ENCODE peak calls at places on chromosomes 2 and 18, in ten cellular contexts. B is uterus, M is epithelial cell of esophagus, T is HFFc6, W is RWPE2, N is fibroblast of the aortic adventitia, V is chondrocyte, Y is GM20000, A is thyroid gland, O is AG09309. U is an unnamed sample.

GRCh38 chr2:120445431-120446143 is 99.7 kb downstream of the INHBB start:
- DNase-seq in B (no peak), M (peak), T (no peak), W (no peak), N (no peak), V (no peak), Y (no peak), A (peak), O (no peak), U (no peak)

GRCh38 chr2:85768713-85769112 is 14.9 kb downstream of the ATOH8 start:
- DNase-seq in B (peak), M (no peak), T (no peak), W (no peak), N (peak), V (no peak), Y (no peak), A (peak), O (no peak), U (peak)

GRCh38 chr2:230934291-230935131 is 9.5 kb upstream of the GPR55 start:
- DNase-seq in B (no peak), M (no peak), T (no peak), W (no peak), N (no peak), V (no peak), Y (no peak), A (no peak), O (no peak), U (peak)

GRCh38 chr18:22346342-22346967 is 71.3 kb downstream of the CTAGE1 start:
- DNase-seq in B (peak), M (peak), T (peak), W (no peak), N (peak), V (no peak), Y (no peak), A (peak), O (no peak), U (no peak)

GRCh38 chr2:237617305-237617982 is 9.9 kb upstream of the LRRFIP1 start:
- DNase-seq in B (no peak), M (no peak), T (no peak), W (no peak), N (no peak), V (no peak), Y (no peak), A (no peak), O (no peak), U (no peak)

GRCh38 chr18:63202814-63203213 is 116.8 kb downstream of the BCL2 start:
- DNase-seq in B (no peak), M (no peak), T (no peak), W (no peak), N (no peak), V (no peak), Y (no peak), A (peak), O (no peak), U (no peak)

GRCh38 chr2:73386894-73387636 is 1.4 kb downstream of the ALMS1 start:
- DNase-seq in B (no peak), M (no peak), T (no peak), W (no peak), N (peak), V (no peak), Y (no peak), A (no peak), O (no peak), U (no peak)

GRCh38 chr2:50615296-50615695 is 416.6 kb downstream of the NRXN1 start:
- DNase-seq in B (no peak), M (no peak), T (no peak), W (no peak), N (no peak), V (no peak), Y (no peak), A (no peak), O (no peak), U (no peak)

GRCh38 chr2:23123686-23124085 is 261.3 kb upstream of the KLHL29 start:
- DNase-seq in B (no peak), M (no peak), T (no peak), W (no peak), N (no peak), V (no peak), Y (no peak), A (no peak), O (no peak), U (no peak)

GRCh38 chr2:211737282-211737681 is 801.3 kb downstream of the ERBB4 start:
- DNase-seq in B (no peak), M (peak), T (no peak), W (no peak), N (peak), V (no peak), Y (no peak), A (no peak), O (no peak), U (no peak)

GRCh38 chr2:24970483-24971299 is 1.1 kb downstream of the DNAJC27 start:
- DNase-seq in B (no peak), M (peak), T (peak), W (no peak), N (peak), V (no peak), Y (no peak), A (no peak), O (no peak), U (no peak)

GRCh38 chr2:219508933-219509779 is 5.1 kb upstream of the ASIC4 start:
- DNase-seq in B (no peak), M (no peak), T (no peak), W (no peak), N (no peak), V (no peak), Y (no peak), A (no peak), O (no peak), U (peak)

GRCh38 chr18:32688821-32689220 is 84.0 kb downstream of the KLHL14 start:
- DNase-seq in B (no peak), M (peak), T (no peak), W (no peak), N (no peak), V (no peak), Y (no peak), A (no peak), O (no peak), U (no peak)

GRCh38 chr18:46877329-46877987 is 39.8 kb downstream of the PIAS2 start:
- DNase-seq in B (no peak), M (peak), T (no peak), W (no peak), N (no peak), V (no peak), Y (no peak), A (no peak), O (no peak), U (peak)

GRCh38 chr2:95359035-95359434 is 43.5 kb upstream of the FAHD2A start:
- DNase-seq in B (no peak), M (peak), T (peak), W (no peak), N (peak), V (no peak), Y (no peak), A (no peak), O (peak), U (no peak)

GRCh38 chr2:69291004-69291650 is 95.9 kb downstream of the GFPT1 start:
- DNase-seq in B (no peak), M (no peak), T (peak), W (no peak), N (peak), V (no peak), Y (no peak), A (no peak), O (peak), U (no peak)

GRCh38 chr2:144330951-144331651 is 188.8 kb downstream of the ZEB2 start:
- DNase-seq in B (no peak), M (peak), T (no peak), W (no peak), N (peak), V (no peak), Y (no peak), A (no peak), O (no peak), U (no peak)

GRCh38 chr2:32611771-32612170 is 16.1 kb upstream of the TTC27 start:
- DNase-seq in B (no peak), M (no peak), T (no peak), W (no peak), N (no peak), V (no peak), Y (no peak), A (no peak), O (no peak), U (no peak)

GRCh38 chr2:145638675-145639074 is 1118.8 kb upstream of the ZEB2 start:
- DNase-seq in B (no peak), M (no peak), T (no peak), W (no peak), N (no peak), V (no peak), Y (peak), A (no peak), O (no peak), U (no peak)

DNA sequence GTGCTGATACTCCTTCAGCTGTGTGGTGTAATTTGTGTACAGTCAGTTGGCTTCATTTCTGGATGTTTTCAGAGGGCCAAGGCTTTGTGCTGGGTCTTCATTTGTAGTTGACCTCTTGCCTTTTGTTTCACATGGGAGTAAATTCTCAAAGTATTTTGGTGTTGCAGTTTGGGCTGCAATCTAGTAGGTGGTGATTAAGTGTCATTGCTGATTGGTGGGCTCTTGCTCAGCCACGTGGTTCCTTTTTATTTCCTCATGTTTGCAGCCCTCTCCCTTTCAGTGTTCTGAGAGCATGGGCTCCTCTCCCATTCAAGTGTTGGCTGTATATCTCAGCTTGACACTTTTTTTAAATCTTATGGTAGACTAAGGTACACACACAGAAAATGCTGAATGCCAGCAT is 96.8 kb downstream of the SNTG2 start:
- DNase-seq in B (no peak), M (no peak), T (peak), W (no peak), N (peak), V (no peak), Y (no peak), A (no peak), O (no peak), U (no peak)
- TF ChIP-seq CTCF in B (no peak), M (no peak), T (peak), W (peak), N (no peak), V (no peak), Y (no peak), A (no peak), O (no peak), U (peak)

GRCh38 chr2:234840336-234840735 is 111.5 kb upstream of the SH3BP4 start:
- DNase-seq in B (peak), M (peak), T (peak), W (no peak), N (peak), V (no peak), Y (no peak), A (peak), O (peak), U (peak)

GRCh38 chr2:234834228-234834923 is 117.4 kb upstream of the SH3BP4 start:
- DNase-seq in B (no peak), M (no peak), T (no peak), W (no peak), N (no peak), V (no peak), Y (no peak), A (no peak), O (no peak), U (no peak)

GRCh38 chr2:234839285-234839684 is 112.5 kb upstream of the SH3BP4 start:
- DNase-seq in B (no peak), M (peak), T (no peak), W (no peak), N (peak), V (no peak), Y (no peak), A (no peak), O (no peak), U (no peak)

GRCh38 chr2:234836251-234836650 is 115.6 kb upstream of the SH3BP4 start:
- DNase-seq in B (no peak), M (no peak), T (no peak), W (no peak), N (no peak), V (no peak), Y (no peak), A (no peak), O (no peak), U (no peak)

GRCh38 chr2:234835738-234836137 is 116.1 kb upstream of the SH3BP4 start:
- DNase-seq in B (no peak), M (no peak), T (no peak), W (no peak), N (no peak), V (no peak), Y (no peak), A (no peak), O (no peak), U (no peak)
- TF ChIP-seq CTCF in B (no peak), M (no peak), T (no peak), W (no peak), N (no peak), V (no peak), Y (no peak), A (no peak), O (no peak), U (no peak)

GRCh38 chr2:46227674-46228289 is 69.4 kb upstream of the EPAS1 start:
- DNase-seq in B (no peak), M (no peak), T (no peak), W (no peak), N (no peak), V (no peak), Y (no peak), A (no peak), O (no peak), U (no peak)

GRCh38 chr2:46230677-46231425 is 66.4 kb upstream of the EPAS1 start:
- DNase-seq in B (no peak), M (no peak), T (no peak), W (no peak), N (no peak), V (no peak), Y (no peak), A (no peak), O (no peak), U (no peak)

GRCh38 chr2:46231721-46232120 is 65.5 kb upstream of the EPAS1 start:
- DNase-seq in B (no peak), M (no peak), T (no peak), W (no peak), N (no peak), V (no peak), Y (no peak), A (no peak), O (no peak), U (no peak)

GRCh38 chr2:46230115-46230571 is 67.1 kb upstream of the EPAS1 start:
- DNase-seq in B (no peak), M (peak), T (no peak), W (no peak), N (no peak), V (no peak), Y (peak), A (no peak), O (no peak), U (peak)

DNA sequence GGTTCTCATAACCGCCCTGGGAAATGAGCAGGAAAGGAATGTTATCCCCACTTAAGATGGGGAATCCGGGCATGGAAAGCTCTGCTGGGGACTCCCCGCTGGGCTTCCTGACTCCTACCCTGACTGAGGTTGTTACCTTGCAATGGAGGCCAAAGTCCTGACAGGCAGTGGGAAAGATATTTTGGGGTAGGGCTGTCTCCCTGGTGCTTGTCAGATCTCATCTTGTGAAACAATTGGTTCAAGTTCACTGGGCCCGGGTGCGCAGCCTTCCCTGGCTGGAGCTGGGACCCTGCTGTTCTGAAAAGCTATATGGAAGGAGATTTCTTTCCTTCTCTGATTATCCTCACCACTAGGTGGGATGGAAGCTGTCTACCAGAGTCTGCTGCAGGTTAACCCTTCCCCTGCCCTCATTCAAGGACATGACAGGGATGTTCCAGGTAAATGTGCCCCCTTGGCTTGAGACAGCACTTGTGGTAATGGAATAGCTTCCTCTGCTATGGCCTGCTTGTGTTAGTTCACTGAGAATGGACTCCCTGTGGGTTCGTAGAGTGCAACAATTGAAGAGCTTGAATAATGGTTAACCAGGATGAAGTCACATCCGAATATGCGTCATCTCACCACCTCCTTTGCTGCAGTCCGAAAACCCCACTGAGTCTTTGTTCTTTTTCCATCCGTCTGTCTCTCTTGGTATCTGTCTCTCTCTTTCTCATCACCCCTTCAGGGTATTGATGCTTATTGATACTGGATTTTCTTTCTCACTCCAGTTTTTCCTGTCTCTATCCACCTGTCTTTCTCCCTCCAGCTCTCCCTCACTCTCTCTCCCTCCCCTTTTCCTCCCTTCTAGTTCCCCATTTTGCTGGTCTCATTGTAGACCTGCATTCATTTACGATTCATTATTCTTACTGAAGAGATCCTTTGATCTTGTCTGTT is 67.8 kb upstream of the EPAS1 start:
- DNase-seq in B (no peak), M (no peak), T (no peak), W (no peak), N (no peak), V (no peak), Y (peak), A (no peak), O (no peak), U (peak)
- TF ChIP-seq CTCF in B (no peak), M (no peak), T (peak), W (no peak), N (no peak), V (peak), Y (no peak), A (no peak), O (no peak), U (peak)

DNA sequence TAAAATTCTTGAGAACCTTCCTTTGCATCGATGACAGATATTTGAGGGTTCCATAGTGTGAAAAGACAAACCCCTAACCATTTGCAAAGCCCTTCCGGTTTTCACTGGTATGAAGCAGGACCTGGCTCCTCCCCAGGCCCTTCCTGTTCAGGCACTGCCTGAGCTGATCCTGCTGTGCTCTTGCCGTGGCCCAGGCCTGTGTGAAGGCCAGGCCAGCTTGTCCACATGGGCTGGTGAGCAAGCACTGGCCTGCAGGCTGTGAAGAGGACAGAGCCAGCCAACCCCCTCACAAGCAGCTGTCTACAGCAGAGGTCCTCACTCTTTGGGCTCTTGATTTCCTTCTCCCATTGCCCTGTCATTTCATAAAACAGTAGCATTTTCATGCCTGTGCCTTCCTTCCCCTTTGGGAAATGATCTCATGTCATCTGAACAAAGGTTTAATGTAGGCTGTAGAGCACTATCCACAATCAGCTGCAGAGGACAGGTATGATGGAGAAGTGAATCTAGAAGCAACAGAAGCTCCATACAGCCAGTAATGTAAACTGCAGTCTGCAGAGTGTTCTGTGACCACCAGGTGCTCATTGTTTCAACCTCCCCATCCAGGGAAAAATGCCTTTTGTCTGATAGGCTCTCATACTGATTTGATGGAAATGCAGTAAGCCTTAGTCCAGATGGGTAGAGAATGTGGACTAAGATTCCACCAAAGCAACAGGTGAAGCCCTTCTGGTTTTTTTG is 19.8 kb downstream of the MPHOSPH10 start:
- DNase-seq in B (no peak), M (peak), T (no peak), W (no peak), N (no peak), V (no peak), Y (no peak), A (no peak), O (no peak), U (no peak)
- TF ChIP-seq CTCF in B (no peak), M (no peak), T (no peak), W (no peak), N (no peak), V (no peak), Y (no peak), A (no peak), O (no peak), U (peak)

GRCh38 chr2:127023504-127023903 is 83.5 kb downstream of the BIN1 start:
- DNase-seq in B (no peak), M (no peak), T (no peak), W (no peak), N (no peak), V (no peak), Y (no peak), A (no peak), O (no peak), U (no peak)

GRCh38 chr2:127022817-127023216 is 84.1 kb downstream of the BIN1 start:
- DNase-seq in B (no peak), M (no peak), T (no peak), W (no peak), N (no peak), V (no peak), Y (no peak), A (no peak), O (no peak), U (no peak)

GRCh38 chr2:127027715-127028114 is 79.2 kb downstream of the BIN1 start:
- DNase-seq in B (no peak), M (no peak), T (no peak), W (no peak), N (no peak), V (no peak), Y (no peak), A (no peak), O (no peak), U (no peak)

GRCh38 chr2:127025357-127026062 is 81.4 kb downstream of the BIN1 start:
- DNase-seq in B (peak), M (peak), T (peak), W (no peak), N (peak), V (no peak), Y (peak), A (peak), O (peak), U (peak)

DNA sequence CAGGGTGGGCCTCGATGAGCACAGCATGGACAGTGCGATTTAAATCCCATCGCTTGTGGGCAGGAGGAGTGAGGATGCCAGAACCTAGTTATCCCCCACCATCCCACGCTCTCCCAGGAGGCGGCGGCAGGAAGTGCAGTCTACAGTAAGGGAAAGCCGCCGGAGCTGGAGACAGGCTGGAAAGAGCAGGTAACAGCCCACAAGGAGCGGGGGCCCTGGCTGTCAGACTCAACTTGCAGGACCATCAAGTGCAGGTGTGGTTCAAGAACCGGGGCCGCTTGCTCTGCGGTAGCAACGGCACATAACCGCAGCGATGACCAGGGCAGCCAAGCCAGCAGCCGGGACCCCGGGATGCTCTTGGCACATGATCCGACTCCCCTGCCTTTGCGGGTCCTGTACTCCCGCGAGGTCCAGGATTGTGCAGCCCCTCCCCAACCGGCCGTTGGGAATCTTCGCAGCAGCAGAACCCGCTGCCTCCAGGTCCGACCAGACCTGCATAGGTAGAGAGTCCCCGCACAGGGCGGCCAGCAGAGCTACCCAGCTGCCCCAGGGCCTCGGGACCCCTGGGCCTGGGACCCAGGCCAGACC is 82.1 kb downstream of the BIN1 start:
- DNase-seq in B (peak), M (peak), T (no peak), W (no peak), N (no peak), V (no peak), Y (no peak), A (peak), O (no peak), U (peak)
- TF ChIP-seq CTCF in B (peak), M (peak), T (no peak), W (no peak), N (peak), V (no peak), Y (no peak), A (no peak), O (peak), U (peak)

GRCh38 chr2:40360652-40361051 is 91.2 kb downstream of the SLC8A1 start:
- DNase-seq in B (no peak), M (peak), T (peak), W (no peak), N (peak), V (no peak), Y (no peak), A (no peak), O (no peak), U (no peak)
- TF ChIP-seq CTCF in B (no peak), M (no peak), T (peak), W (no peak), N (no peak), V (no peak), Y (no peak), A (no peak), O (no peak), U (no peak)

GRCh38 chr2:16034151-16034974 is 94.0 kb downstream of the MYCN start:
- DNase-seq in B (no peak), M (no peak), T (no peak), W (no peak), N (no peak), V (no peak), Y (no peak), A (peak), O (no peak), U (peak)
- TF ChIP-seq CTCF in B (no peak), M (no peak), T (no peak), W (peak), N (no peak), V (peak), Y (no peak), A (no peak), O (no peak), U (peak)

GRCh38 chr2:177149155-177149503 is 63.5 kb upstream of the HNRNPA3 start:
- DNase-seq in B (no peak), M (no peak), T (no peak), W (no peak), N (no peak), V (no peak), Y (no peak), A (no peak), O (no peak), U (no peak)
- TF ChIP-seq CTCF in B (no peak), M (no peak), T (peak), W (peak), N (no peak), V (peak), Y (no peak), A (peak), O (no peak), U (no peak)